ENCODE peak calls at places on chromosomes 6 and 20, in four cellular contexts. One of them, this sample, is unnamed.

GRCh38 chr6:142913036-142913510 is 31.9 kb downstream of the HIVEP2 start:
- DNase-seq in colonic mucosa: no peak
- DNase-seq in OCI-LY7: no peak
- DNase-seq in lower lobe of right lung: no peak
- DNase-seq in this sample: no peak

GRCh38 chr20:52965380-52965779 is 6.8 kb upstream of the TSHZ2 start:
- DNase-seq in colonic mucosa: no peak
- DNase-seq in OCI-LY7: no peak
- DNase-seq in lower lobe of right lung: no peak
- DNase-seq in this sample: no peak

GRCh38 chr6:109793015-109793414 is 101.9 kb downstream of the FIG4 start:
- DNase-seq in colonic mucosa: no peak
- DNase-seq in OCI-LY7: no peak
- DNase-seq in lower lobe of right lung: no peak
- DNase-seq in this sample: no peak

GRCh38 chr6:29491574-29491973 is 3.8 kb upstream of the MAS1L start:
- DNase-seq in colonic mucosa: no peak
- DNase-seq in OCI-LY7: no peak
- DNase-seq in lower lobe of right lung: no peak
- DNase-seq in this sample: no peak

GRCh38 chr20:58448958-58449357 is 59.9 kb downstream of the VAPB start:
- DNase-seq in colonic mucosa: no peak
- DNase-seq in OCI-LY7: no peak
- DNase-seq in lower lobe of right lung: no peak
- DNase-seq in this sample: no peak

GRCh38 chr6:24520929-24521546 is 26.3 kb downstream of the ALDH5A1 start:
- DNase-seq in colonic mucosa: peak
- DNase-seq in OCI-LY7: peak
- DNase-seq in lower lobe of right lung: peak
- DNase-seq in this sample: no peak

GRCh38 chr6:169452117-169452868 is 198.6 kb upstream of the THBS2 start:
- DNase-seq in colonic mucosa: peak
- DNase-seq in OCI-LY7: no peak
- DNase-seq in lower lobe of right lung: no peak
- DNase-seq in this sample: peak

GRCh38 chr6:168201383-168201782 is 118.2 kb downstream of the DACT2 start:
- DNase-seq in colonic mucosa: no peak
- DNase-seq in OCI-LY7: no peak
- DNase-seq in lower lobe of right lung: no peak
- DNase-seq in this sample: no peak

GRCh38 chr6:118725944-118726343 is 74.6 kb upstream of the CEP85L start:
- DNase-seq in colonic mucosa: no peak
- DNase-seq in OCI-LY7: no peak
- DNase-seq in lower lobe of right lung: no peak
- DNase-seq in this sample: no peak

GRCh38 chr20:10217517-10218410 is 866 bp upstream of the SNAP25 start:
- DNase-seq in colonic mucosa: no peak
- DNase-seq in OCI-LY7: no peak
- DNase-seq in lower lobe of right lung: no peak
- DNase-seq in this sample: no peak

GRCh38 chr6:129860901-129861665 is at the start of gene TMEM244:
- DNase-seq in colonic mucosa: no peak
- DNase-seq in OCI-LY7: no peak
- DNase-seq in lower lobe of right lung: no peak
- DNase-seq in this sample: no peak

GRCh38 chr6:111263837-111264236 is 176.5 kb downstream of the SLC16A10 start:
- DNase-seq in colonic mucosa: no peak
- DNase-seq in OCI-LY7: no peak
- DNase-seq in lower lobe of right lung: no peak
- DNase-seq in this sample: no peak

GRCh38 chr6:44356432-44356950 is 14.0 kb downstream of the SPATS1 start:
- DNase-seq in colonic mucosa: no peak
- DNase-seq in OCI-LY7: no peak
- DNase-seq in lower lobe of right lung: no peak
- DNase-seq in this sample: no peak

GRCh38 chr6:137734005-137734874 is 132.8 kb upstream of the TNFAIP3 start:
- DNase-seq in colonic mucosa: no peak
- DNase-seq in OCI-LY7: no peak
- DNase-seq in lower lobe of right lung: no peak
- DNase-seq in this sample: no peak

GRCh38 chr6:162526960-162527359 is 200.6 kb downstream of the PRKN start:
- DNase-seq in colonic mucosa: no peak
- DNase-seq in OCI-LY7: no peak
- DNase-seq in lower lobe of right lung: no peak
- DNase-seq in this sample: no peak

GRCh38 chr6:6821639-6822261 is 233.2 kb downstream of the LY86 start:
- DNase-seq in colonic mucosa: no peak
- DNase-seq in OCI-LY7: no peak
- DNase-seq in lower lobe of right lung: no peak
- DNase-seq in this sample: no peak

GRCh38 chr20:1950836-1951235 is 43.0 kb downstream of the PDYN start:
- DNase-seq in colonic mucosa: no peak
- DNase-seq in OCI-LY7: no peak
- DNase-seq in lower lobe of right lung: no peak
- DNase-seq in this sample: no peak

GRCh38 chr6:139597781-139598368 is 223.4 kb upstream of the CITED2 start:
- DNase-seq in colonic mucosa: peak
- DNase-seq in OCI-LY7: no peak
- DNase-seq in lower lobe of right lung: peak
- DNase-seq in this sample: no peak

GRCh38 chr6:12009904-12010634 is 2.0 kb upstream of the HIVEP1 start:
- DNase-seq in colonic mucosa: no peak
- DNase-seq in OCI-LY7: no peak
- DNase-seq in lower lobe of right lung: no peak
- DNase-seq in this sample: no peak

GRCh38 chr6:119453242-119453641 is 103.7 kb upstream of the MAN1A1 start:
- DNase-seq in colonic mucosa: no peak
- DNase-seq in OCI-LY7: peak
- DNase-seq in lower lobe of right lung: no peak
- DNase-seq in this sample: no peak

GRCh38 chr6:63014290-63014689 is 197.0 kb upstream of the FKBP1C start:
- DNase-seq in colonic mucosa: no peak
- DNase-seq in OCI-LY7: no peak
- DNase-seq in lower lobe of right lung: no peak
- DNase-seq in this sample: no peak

GRCh38 chr6:17233531-17233930 is 47.6 kb upstream of the RBM24 start:
- DNase-seq in colonic mucosa: no peak
- DNase-seq in OCI-LY7: no peak
- DNase-seq in lower lobe of right lung: no peak
- DNase-seq in this sample: no peak

GRCh38 chr6:373773-374724 is 17.5 kb upstream of the IRF4 start:
- DNase-seq in colonic mucosa: no peak
- DNase-seq in OCI-LY7: no peak
- DNase-seq in lower lobe of right lung: no peak
- DNase-seq in this sample: no peak

GRCh38 chr6:14333556-14334305 is 216.2 kb downstream of the CD83 start:
- DNase-seq in colonic mucosa: no peak
- DNase-seq in OCI-LY7: no peak
- DNase-seq in lower lobe of right lung: no peak
- DNase-seq in this sample: no peak

GRCh38 chr6:55130806-55131324 is 43.5 kb upstream of the HCRTR2 start:
- DNase-seq in colonic mucosa: no peak
- DNase-seq in OCI-LY7: no peak
- DNase-seq in lower lobe of right lung: no peak
- DNase-seq in this sample: no peak

GRCh38 chr6:17725083-17725482 is 18.4 kb upstream of the NUP153 start:
- DNase-seq in colonic mucosa: peak
- DNase-seq in OCI-LY7: no peak
- DNase-seq in lower lobe of right lung: no peak
- DNase-seq in this sample: no peak

GRCh38 chr20:12936020-12936419 is 72.8 kb upstream of the SPTLC3 start:
- DNase-seq in colonic mucosa: no peak
- DNase-seq in OCI-LY7: no peak
- DNase-seq in lower lobe of right lung: no peak
- DNase-seq in this sample: no peak

GRCh38 chr6:140427842-140428241 is 1053.4 kb upstream of the CITED2 start:
- DNase-seq in colonic mucosa: no peak
- DNase-seq in OCI-LY7: peak
- DNase-seq in lower lobe of right lung: no peak
- DNase-seq in this sample: no peak

GRCh38 chr6:147043994-147044477 is 160.2 kb upstream of the STXBP5 start:
- DNase-seq in colonic mucosa: no peak
- DNase-seq in OCI-LY7: no peak
- DNase-seq in lower lobe of right lung: no peak
- DNase-seq in this sample: no peak

GRCh38 chr6:80003841-80004198 is 629 bp upstream of the TTK start:
- DNase-seq in colonic mucosa: peak
- DNase-seq in OCI-LY7: no peak
- DNase-seq in lower lobe of right lung: peak
- DNase-seq in this sample: peak

GRCh38 chr6:121856296-121856695 is 420.9 kb downstream of the GJA1 start:
- DNase-seq in colonic mucosa: no peak
- DNase-seq in OCI-LY7: no peak
- DNase-seq in lower lobe of right lung: no peak
- DNase-seq in this sample: no peak

GRCh38 chr20:38706482-38706881 is 17.8 kb upstream of the SLC32A1 start:
- DNase-seq in colonic mucosa: no peak
- DNase-seq in OCI-LY7: no peak
- DNase-seq in lower lobe of right lung: no peak
- DNase-seq in this sample: no peak

GRCh38 chr20:38883081-38883980 is 42.9 kb upstream of the FAM83D start:
- DNase-seq in colonic mucosa: no peak
- DNase-seq in OCI-LY7: peak
- DNase-seq in lower lobe of right lung: no peak
- DNase-seq in this sample: no peak

GRCh38 chr6:18343741-18344140 is 43.4 kb upstream of the RNF144B start:
- DNase-seq in colonic mucosa: no peak
- DNase-seq in OCI-LY7: no peak
- DNase-seq in lower lobe of right lung: no peak
- DNase-seq in this sample: no peak

GRCh38 chr6:20334334-20334733 is 67.3 kb upstream of the E2F3 start:
- DNase-seq in colonic mucosa: no peak
- DNase-seq in OCI-LY7: no peak
- DNase-seq in lower lobe of right lung: no peak
- DNase-seq in this sample: no peak

GRCh38 chr20:34852298-34852697 is 20.4 kb downstream of the GGT7 start:
- DNase-seq in colonic mucosa: no peak
- DNase-seq in OCI-LY7: no peak
- DNase-seq in lower lobe of right lung: no peak
- DNase-seq in this sample: no peak

GRCh38 chr20:44228465-44229258 is 18.1 kb upstream of the OSER1 start:
- DNase-seq in colonic mucosa: no peak
- DNase-seq in OCI-LY7: no peak
- DNase-seq in lower lobe of right lung: no peak
- DNase-seq in this sample: peak

GRCh38 chr6:168121308-168121665 is 42.3 kb upstream of the FRMD1 start:
- DNase-seq in colonic mucosa: no peak
- DNase-seq in OCI-LY7: no peak
- DNase-seq in lower lobe of right lung: no peak
- DNase-seq in this sample: peak

GRCh38 chr6:43088654-43089056 is 12.5 kb downstream of the PTK7 start:
- DNase-seq in colonic mucosa: no peak
- DNase-seq in OCI-LY7: no peak
- DNase-seq in lower lobe of right lung: no peak
- DNase-seq in this sample: no peak

GRCh38 chr20:57075181-57075580 is 191.3 kb downstream of the BMP7 start:
- DNase-seq in colonic mucosa: no peak
- DNase-seq in OCI-LY7: no peak
- DNase-seq in lower lobe of right lung: no peak
- DNase-seq in this sample: no peak
- H3K4me3 ChIP-seq in colonic mucosa: no peak
- H3K4me3 ChIP-seq in OCI-LY7: no peak
- H3K4me3 ChIP-seq in lower lobe of right lung: no peak
- H3K4me3 ChIP-seq in this sample: no peak

DNA sequence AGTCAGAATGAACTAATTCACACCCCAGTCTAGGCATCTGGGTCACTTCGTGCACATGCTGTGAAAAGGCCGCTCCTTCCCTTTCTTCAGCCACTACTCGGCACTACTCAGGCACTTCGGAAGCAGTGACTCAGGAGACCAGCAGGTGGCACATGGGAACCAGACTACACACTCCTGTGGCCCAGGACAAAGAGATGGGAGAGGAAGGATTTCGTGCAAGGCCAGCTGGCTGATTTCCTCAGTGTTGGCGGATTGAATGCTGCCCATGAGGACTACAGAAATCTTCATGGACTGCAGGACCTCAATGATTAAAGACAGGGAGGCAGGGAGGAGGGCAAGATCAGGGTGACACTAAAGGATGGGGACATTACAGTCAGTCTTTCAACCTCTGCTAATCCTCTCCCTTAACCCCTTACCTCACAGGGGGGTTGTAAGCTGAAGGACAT is 117.8 kb upstream of the SPACA1 start:
- DNase-seq in colonic mucosa: peak
- DNase-seq in OCI-LY7: peak
- DNase-seq in lower lobe of right lung: peak
- DNase-seq in this sample: peak
- H3K4me3 ChIP-seq in colonic mucosa: no peak
- H3K4me3 ChIP-seq in OCI-LY7: peak
- H3K4me3 ChIP-seq in lower lobe of right lung: no peak
- H3K4me3 ChIP-seq in this sample: no peak

GRCh38 chr20:62804021-62804631 is 509 bp upstream of the OGFR start:
- DNase-seq in colonic mucosa: no peak
- DNase-seq in OCI-LY7: peak
- DNase-seq in lower lobe of right lung: no peak
- DNase-seq in this sample: no peak
- H3K4me3 ChIP-seq in colonic mucosa: peak
- H3K4me3 ChIP-seq in OCI-LY7: peak
- H3K4me3 ChIP-seq in lower lobe of right lung: peak
- H3K4me3 ChIP-seq in this sample: peak

GRCh38 chr20:19786311-19786710 is 28.3 kb downstream of the RIN2 start:
- DNase-seq in colonic mucosa: peak
- DNase-seq in OCI-LY7: no peak
- DNase-seq in lower lobe of right lung: no peak
- DNase-seq in this sample: peak
- H3K4me3 ChIP-seq in colonic mucosa: no peak
- H3K4me3 ChIP-seq in OCI-LY7: no peak
- H3K4me3 ChIP-seq in lower lobe of right lung: no peak
- H3K4me3 ChIP-seq in this sample: no peak

GRCh38 chr6:165220030-165220429 is 89.4 kb downstream of the C6orf118 start:
- DNase-seq in colonic mucosa: no peak
- DNase-seq in OCI-LY7: no peak
- DNase-seq in lower lobe of right lung: no peak
- DNase-seq in this sample: no peak
- H3K4me3 ChIP-seq in colonic mucosa: no peak
- H3K4me3 ChIP-seq in OCI-LY7: no peak
- H3K4me3 ChIP-seq in lower lobe of right lung: no peak
- H3K4me3 ChIP-seq in this sample: no peak

GRCh38 chr6:134527108-134527787 is 209.3 kb upstream of the SGK1 start:
- DNase-seq in colonic mucosa: no peak
- DNase-seq in OCI-LY7: no peak
- DNase-seq in lower lobe of right lung: no peak
- DNase-seq in this sample: no peak
- H3K4me3 ChIP-seq in colonic mucosa: no peak
- H3K4me3 ChIP-seq in OCI-LY7: no peak
- H3K4me3 ChIP-seq in lower lobe of right lung: no peak
- H3K4me3 ChIP-seq in this sample: no peak

GRCh38 chr20:50858525-50858924 is 63.7 kb downstream of the BCAS4 start:
- DNase-seq in colonic mucosa: no peak
- DNase-seq in OCI-LY7: no peak
- DNase-seq in lower lobe of right lung: no peak
- DNase-seq in this sample: no peak
- H3K4me3 ChIP-seq in colonic mucosa: no peak
- H3K4me3 ChIP-seq in OCI-LY7: no peak
- H3K4me3 ChIP-seq in lower lobe of right lung: no peak
- H3K4me3 ChIP-seq in this sample: no peak

GRCh38 chr6:36129889-36130671 is at the start of gene MAPK13:
- DNase-seq in colonic mucosa: peak
- DNase-seq in OCI-LY7: no peak
- DNase-seq in lower lobe of right lung: peak
- DNase-seq in this sample: no peak
- H3K4me3 ChIP-seq in colonic mucosa: peak
- H3K4me3 ChIP-seq in OCI-LY7: no peak
- H3K4me3 ChIP-seq in lower lobe of right lung: peak
- H3K4me3 ChIP-seq in this sample: peak

GRCh38 chr20:62356143-62356947 is 10.8 kb downstream of the LAMA5 start:
- DNase-seq in colonic mucosa: no peak
- DNase-seq in OCI-LY7: no peak
- DNase-seq in lower lobe of right lung: no peak
- DNase-seq in this sample: no peak
- H3K4me3 ChIP-seq in colonic mucosa: no peak
- H3K4me3 ChIP-seq in OCI-LY7: no peak
- H3K4me3 ChIP-seq in lower lobe of right lung: peak
- H3K4me3 ChIP-seq in this sample: peak

This sample was measured in breast epithelium.